ENCODE peak calls at places on chromosomes 3 and 15, in four cellular contexts. One of them, this sample, is unnamed.

GRCh38 chr15:57525581-57525980 is 66.1 kb upstream of the MYZAP start:
- DNase-seq in CD8-positive, alpha-beta T cell: no peak
- DNase-seq in epithelial cell of esophagus: no peak
- DNase-seq in nephron progenitor cell: no peak
- DNase-seq in this sample: no peak

GRCh38 chr15:29270169-29270955 is 740 bp upstream of the NSMCE3 start:
- DNase-seq in CD8-positive, alpha-beta T cell: peak; percentile 7
- DNase-seq in epithelial cell of esophagus: peak; percentile 59
- DNase-seq in nephron progenitor cell: no peak
- DNase-seq in this sample: peak; percentile 17

GRCh38 chr3:187729598-187729997 is 15.7 kb downstream of the BCL6 start:
- DNase-seq in nephron progenitor cell: no peak
- DNase-seq in epithelial cell of esophagus: no peak
- DNase-seq in CD8-positive, alpha-beta T cell: no peak
- DNase-seq in this sample: no peak

GRCh38 chr3:143294183-143294582 is 174.6 kb downstream of the CHST2 start:
- DNase-seq in nephron progenitor cell: no peak
- DNase-seq in CD8-positive, alpha-beta T cell: no peak
- DNase-seq in epithelial cell of esophagus: no peak
- DNase-seq in this sample: no peak

GRCh38 chr15:66940368-66940767 is 125.0 kb upstream of the SMAD3 start:
- DNase-seq in nephron progenitor cell: no peak
- DNase-seq in epithelial cell of esophagus: peak; percentile 87
- DNase-seq in CD8-positive, alpha-beta T cell: no peak
- DNase-seq in this sample: peak; percentile 63

GRCh38 chr15:71116366-71116765 is 1.1 kb downstream of the THSD4 start:
- DNase-seq in epithelial cell of esophagus: no peak
- DNase-seq in CD8-positive, alpha-beta T cell: no peak
- DNase-seq in nephron progenitor cell: no peak
- DNase-seq in this sample: peak; percentile 49

GRCh38 chr15:40367038-40367672 is 9.1 kb downstream of the DISP2 start:
- DNase-seq in CD8-positive, alpha-beta T cell: no peak
- DNase-seq in epithelial cell of esophagus: no peak
- DNase-seq in nephron progenitor cell: no peak
- DNase-seq in this sample: no peak

GRCh38 chr3:93843981-93844380 is 129.7 kb downstream of the PROS1 start:
- DNase-seq in CD8-positive, alpha-beta T cell: no peak
- DNase-seq in epithelial cell of esophagus: peak; percentile 74
- DNase-seq in nephron progenitor cell: no peak
- DNase-seq in this sample: peak; percentile 88

GRCh38 chr3:97487587-97487986 is 277.0 kb upstream of the ARL6 start:
- DNase-seq in CD8-positive, alpha-beta T cell: no peak
- DNase-seq in epithelial cell of esophagus: no peak
- DNase-seq in nephron progenitor cell: no peak
- DNase-seq in this sample: no peak

GRCh38 chr3:53856964-53857363 is 10.6 kb downstream of the IL17RB start:
- DNase-seq in nephron progenitor cell: no peak
- DNase-seq in epithelial cell of esophagus: no peak
- DNase-seq in CD8-positive, alpha-beta T cell: no peak
- DNase-seq in this sample: no peak

DNA sequence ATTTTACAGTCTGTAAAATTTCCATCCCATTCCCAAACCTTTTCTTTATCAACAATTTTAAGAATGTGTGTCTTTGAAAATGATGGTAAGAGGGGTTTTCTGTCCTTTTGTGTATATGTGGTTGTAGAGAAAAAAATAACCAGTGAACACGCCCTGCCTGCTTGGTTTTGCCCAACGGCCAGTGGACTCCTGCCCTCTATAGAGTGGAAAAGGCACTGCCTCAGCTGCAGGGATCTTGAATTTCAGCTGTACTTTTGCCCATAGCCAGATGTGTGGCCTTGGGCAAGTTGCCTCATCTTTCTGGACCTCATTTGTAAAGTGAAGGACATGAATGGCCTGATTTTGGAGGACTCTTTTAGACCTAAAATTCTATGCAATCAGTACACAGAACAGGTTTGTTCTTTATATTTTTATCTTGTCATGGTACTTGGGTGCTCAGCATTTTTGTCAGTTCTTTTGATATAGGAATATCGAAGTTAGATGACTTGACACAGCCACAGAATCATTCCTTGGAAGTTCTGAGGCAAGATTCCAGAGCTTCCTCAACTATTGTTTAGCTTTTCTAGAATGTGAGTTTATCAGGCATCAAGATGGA is 81.0 kb downstream of the CLDN11 start:
- DNase-seq in epithelial cell of esophagus: peak; percentile 68
- DNase-seq in nephron progenitor cell: no peak
- DNase-seq in CD8-positive, alpha-beta T cell: no peak
- DNase-seq in this sample: peak; percentile 60
- TF ChIP-seq CTCF in epithelial cell of esophagus: peak; percentile 78
- TF ChIP-seq CTCF in nephron progenitor cell: peak; percentile 44
- TF ChIP-seq CTCF in CD8-positive, alpha-beta T cell: peak; percentile 18
- TF ChIP-seq CTCF in this sample: peak; percentile 76

GRCh38 chr3:39181408-39182335 is 10.7 kb downstream of the XIRP1 start:
- DNase-seq in CD8-positive, alpha-beta T cell: no peak
- DNase-seq in epithelial cell of esophagus: no peak
- DNase-seq in nephron progenitor cell: no peak
- DNase-seq in this sample: peak; percentile 49
- TF ChIP-seq CTCF in CD8-positive, alpha-beta T cell: no peak
- TF ChIP-seq CTCF in epithelial cell of esophagus: no peak
- TF ChIP-seq CTCF in nephron progenitor cell: no peak
- TF ChIP-seq CTCF in this sample: no peak

GRCh38 chr15:23687143-23687470 is at the start of gene NDN:
- DNase-seq in nephron progenitor cell: peak; percentile 71
- DNase-seq in CD8-positive, alpha-beta T cell: no peak
- DNase-seq in epithelial cell of esophagus: peak; percentile 41
- DNase-seq in this sample: no peak
- TF ChIP-seq CTCF in nephron progenitor cell: no peak
- TF ChIP-seq CTCF in CD8-positive, alpha-beta T cell: no peak
- TF ChIP-seq CTCF in epithelial cell of esophagus: no peak
- TF ChIP-seq CTCF in this sample: no peak

DNA sequence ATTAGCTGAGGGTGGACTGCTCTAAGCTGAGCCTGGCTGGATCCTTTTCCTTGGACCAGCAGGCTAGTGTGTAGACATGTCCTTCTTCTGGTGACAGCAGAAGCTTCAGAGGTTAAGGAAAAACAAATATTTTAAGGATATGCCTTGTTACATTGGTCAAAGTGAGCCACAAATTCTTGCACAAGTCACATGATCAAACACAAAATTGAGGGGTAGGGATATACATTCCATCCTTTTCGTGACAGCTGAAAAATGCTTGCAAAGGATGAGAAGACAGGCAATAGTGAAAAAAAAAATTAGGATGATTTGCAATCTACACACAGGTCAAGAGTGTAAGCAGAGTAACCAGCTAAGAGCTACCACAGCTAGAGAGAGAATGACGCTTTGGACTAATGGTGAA is 21.1 kb upstream of the OXTR start:
- DNase-seq in epithelial cell of esophagus: no peak
- DNase-seq in nephron progenitor cell: no peak
- DNase-seq in CD8-positive, alpha-beta T cell: no peak
- DNase-seq in this sample: no peak
- TF ChIP-seq CTCF in epithelial cell of esophagus: no peak
- TF ChIP-seq CTCF in nephron progenitor cell: no peak
- TF ChIP-seq CTCF in CD8-positive, alpha-beta T cell: no peak
- TF ChIP-seq CTCF in this sample: no peak

This sample was measured in PC-3.